ENCODE peak calls at places on chromosomes 16 and 17, in seven cellular contexts. B is H1, X is amniotic epithelial cell, P is amniotic stem cell, U is iris pigment epithelial cell, M is HAP-1, A is fibroblast of lung. G is an unnamed sample.

GRCh38 chr16:12002447-12003006 is 26.0 kb downstream of the SNX29 start:
- DNase-seq in P (no peak), A (peak; percentile 80), M (no peak), B (no peak), X (peak; percentile 97), U (peak; percentile 51), G (no peak)

GRCh38 chr17:64537488-64537887 is 30.7 kb downstream of the CEP95 start:
- DNase-seq in X (no peak), A (no peak), M (no peak), U (no peak), B (no peak), P (no peak), G (no peak)

GRCh38 chr17:32894245-32894644 is 17.3 kb upstream of the MYO1D start:
- DNase-seq in A (no peak), M (no peak), U (no peak), X (no peak), P (no peak), B (no peak), G (no peak)

GRCh38 chr17:58630883-58631522 is 60.8 kb downstream of the TEX14 start:
- DNase-seq in B (peak; percentile 51), A (no peak), X (no peak), M (no peak), U (no peak), P (no peak), G (peak; percentile 50)

GRCh38 chr17:38872671-38873385 is 3.0 kb downstream of the LASP1 start:
- DNase-seq in A (no peak), P (no peak), M (no peak), X (no peak), U (no peak), B (no peak), G (no peak)

GRCh38 chr17:42744283-42744805 is 496 bp downstream of the EZH1 start:
- DNase-seq in P (peak; percentile 73), M (peak; percentile 71), U (peak; percentile 59), A (peak; percentile 32), X (peak; percentile 34), B (no peak), G (no peak)

GRCh38 chr17:82926081-82926480 is 86.3 kb upstream of the ZNF750 start:
- DNase-seq in X (no peak), A (no peak), U (no peak), B (no peak), P (no peak), M (no peak), G (no peak)

GRCh38 chr17:73586921-73587680 is 57.1 kb downstream of the SDK2 start:
- DNase-seq in M (no peak), B (no peak), P (no peak), A (no peak), U (no peak), X (no peak), G (no peak)